ENCODE peak calls at places on chromosomes 3 and 15, in six cellular contexts. B, A, D, P, S and H are unnamed samples.

GRCh38 chr3:9183811-9184463 is 65.5 kb downstream of the SRGAP3 start:
- DNase-seq in P (no peak), A (no peak), B (no peak), D (no peak), S (no peak), H (peak)

GRCh38 chr15:26260517-26261133 is 397.5 kb upstream of the ATP10A start:
- DNase-seq in A (peak), P (peak), S (peak), B (no peak), D (peak), H (peak)

GRCh38 chr3:195768831-195769303 is 42.9 kb downstream of the MUC4 start:
- DNase-seq in S (peak), A (no peak), D (no peak), P (no peak), B (no peak), H (no peak)

GRCh38 chr3:60250210-60250609 is 1001.0 kb downstream of the FHIT start:
- DNase-seq in B (no peak), A (no peak), S (no peak), P (no peak), D (no peak), H (no peak)

GRCh38 chr3:127817331-127817821 is 4.9 kb downstream of the MGLL start:
- DNase-seq in P (no peak), A (no peak), B (no peak), S (peak), D (no peak), H (no peak)

GRCh38 chr15:58509556-58509955 is 77.8 kb downstream of the LIPC start:
- DNase-seq in D (no peak), P (no peak), A (no peak), S (no peak), B (no peak), H (no peak)

GRCh38 chr3:120864541-120864940 is 43.5 kb upstream of the STXBP5L start:
- DNase-seq in P (no peak), B (no peak), D (no peak), S (no peak), A (no peak), H (no peak)

GRCh38 chr3:127822836-127823589 is 698 bp upstream of the MGLL start:
- DNase-seq in P (peak), B (no peak), D (no peak), S (peak), A (peak), H (peak)

GRCh38 chr15:66326051-66326450 is 30.4 kb downstream of the TIPIN start:
- DNase-seq in B (no peak), P (no peak), D (no peak), S (no peak), A (no peak), H (no peak)

GRCh38 chr3:25001041-25001591 is 426.9 kb upstream of the RARB start:
- DNase-seq in B (no peak), P (no peak), D (no peak), A (no peak), S (peak), H (no peak)

GRCh38 chr3:8147726-8148125 is 353.9 kb upstream of the LMCD1 start:
- DNase-seq in S (no peak), A (no peak), D (no peak), P (no peak), B (no peak), H (no peak)

GRCh38 chr3:131503328-131503650 is 518 bp upstream of the MRPL3 start:
- DNase-seq in S (no peak), D (peak), A (no peak), B (no peak), P (peak), H (no peak)

GRCh38 chr3:58585005-58585786 is 8.0 kb upstream of the FAM107A start:
- DNase-seq in A (peak), B (no peak), S (peak), P (peak), D (peak), H (peak)

GRCh38 chr3:180979949-180980348 is 9.6 kb downstream of the DNAJC19 start:
- DNase-seq in D (no peak), A (no peak), P (no peak), S (no peak), B (no peak), H (no peak)

GRCh38 chr3:156728267-156728985 is 54.0 kb downstream of the TIPARP start:
- DNase-seq in B (no peak), A (no peak), S (peak), P (no peak), D (no peak), H (peak)

GRCh38 chr3:167568634-167569033 is 85.1 kb downstream of the WDR49 start:
- DNase-seq in A (no peak), S (no peak), P (no peak), D (no peak), B (no peak), H (no peak)

GRCh38 chr15:81880833-81881232 is 165.0 kb downstream of the MEX3B start:
- DNase-seq in A (no peak), P (no peak), S (no peak), B (no peak), D (no peak), H (no peak)

GRCh38 chr15:97235285-97235985 is 725.1 kb upstream of the ARRDC4 start:
- DNase-seq in B (no peak), A (peak), S (peak), P (peak), D (peak), H (peak)

GRCh38 chr3:54951405-54951804 is 23.5 kb upstream of the LRTM1 start:
- DNase-seq in S (peak), A (peak), D (peak), B (no peak), P (peak), H (peak)

GRCh38 chr3:11371758-11372157 is 99.6 kb downstream of the ATG7 start:
- DNase-seq in A (no peak), P (no peak), B (no peak), D (no peak), S (no peak), H (no peak)